ENCODE peak calls at places on chromosome 13, in five cellular contexts. S, K, G, T and V are unnamed samples. For H3K4me1, the result is how much of the 10 kb centered on the place peaks cover.

GRCh38 chr13:41813426-41813825 is 147.5 kb downstream of the VWA8 start:
- DNase-seq in S (no peak), G (no peak), T (no peak), K (no peak), V (no peak)

GRCh38 chr13:79946556-79946955 is 394.4 kb downstream of the SPRY2 start:
- DNase-seq in K (no peak), G (no peak), S (no peak), T (no peak), V (no peak)

GRCh38 chr13:20441879-20442278 is 83.8 kb downstream of the CRYL1 start:
- DNase-seq in G (no peak), K (no peak), T (no peak), S (peak), V (no peak)

GRCh38 chr13:41707192-41707858 is 250.0 kb downstream of the RGCC start:
- DNase-seq in S (no peak), T (no peak), G (no peak), K (no peak), V (no peak)

GRCh38 chr13:93307166-93307565 is 80.6 kb downstream of the GPC6 start:
- DNase-seq in S (no peak), T (no peak), K (no peak), G (no peak), V (no peak)

GRCh38 chr13:109779074-109779473 is 7.3 kb downstream of the IRS2 start:
- DNase-seq in K (no peak), T (no peak), G (no peak), S (no peak), V (no peak)

GRCh38 chr13:60788156-60788829 is 391.3 kb downstream of the TDRD3 start:
- DNase-seq in T (no peak), S (no peak), G (peak), K (peak), V (no peak)

GRCh38 chr13:30915691-30916541 is 9.8 kb downstream of the MEDAG start:
- DNase-seq in T (no peak), S (no peak), G (no peak), K (no peak), V (no peak)

GRCh38 chr13:93687261-93687660 is 460.7 kb downstream of the GPC6 start:
- DNase-seq in T (no peak), K (no peak), S (no peak), G (no peak), V (no peak)

GRCh38 chr13:99973786-99974185 is 2.2 kb upstream of the ZIC5 start:
- DNase-seq in K (no peak), T (no peak), S (no peak), G (no peak), V (no peak)
- H3K27ac ChIP-seq in K (no peak), T (no peak), S (no peak), G (no peak), V (no peak)

GRCh38 chr13:35855531-35856019 is 275.6 kb downstream of the DCLK1 start:
- DNase-seq in K (no peak), S (no peak), G (peak), T (no peak), V (no peak)
- H3K4me1 ChIP-seq in K (under half), S (under half), G (under half), T (under half), V (under half)

GRCh38 chr13:46040763-46041162 is 11.8 kb downstream of the ZC3H13 start:
- DNase-seq in S (no peak), T (no peak), K (no peak), G (no peak), V (no peak)
- TF ChIP-seq POLR2A in S (no peak), T (no peak), K (no peak), G (no peak), V (no peak)

GRCh38 chr13:39253774-39254173 is 215.5 kb downstream of the NHLRC3 start:
- DNase-seq in S (no peak), K (no peak), G (no peak), T (no peak), V (no peak)

GRCh38 chr13:39254606-39255005 is 216.3 kb downstream of the NHLRC3 start:
- DNase-seq in T (no peak), K (no peak), S (no peak), G (no peak), V (no peak)

GRCh38 chr13:39263033-39263432 is 224.8 kb downstream of the NHLRC3 start:
- DNase-seq in T (peak), G (no peak), S (peak), K (peak), V (no peak)

GRCh38 chr13:39259371-39259770 is 221.1 kb downstream of the NHLRC3 start:
- DNase-seq in K (no peak), S (no peak), G (no peak), T (no peak), V (no peak)

GRCh38 chr13:39257642-39258041 is 219.4 kb downstream of the NHLRC3 start:
- DNase-seq in T (no peak), K (no peak), G (no peak), S (no peak), V (no peak)
- H3K27ac ChIP-seq in T (no peak), K (no peak), G (no peak), S (no peak), V (no peak)

GRCh38 chr13:77528834-77529500 is 6.5 kb upstream of the SCEL start:
- DNase-seq in T (peak), K (no peak), G (no peak), S (no peak), V (no peak)
- H3K4me1 ChIP-seq in T (under half), K (under half), G (under half), S (under half), V (under half)

DNA sequence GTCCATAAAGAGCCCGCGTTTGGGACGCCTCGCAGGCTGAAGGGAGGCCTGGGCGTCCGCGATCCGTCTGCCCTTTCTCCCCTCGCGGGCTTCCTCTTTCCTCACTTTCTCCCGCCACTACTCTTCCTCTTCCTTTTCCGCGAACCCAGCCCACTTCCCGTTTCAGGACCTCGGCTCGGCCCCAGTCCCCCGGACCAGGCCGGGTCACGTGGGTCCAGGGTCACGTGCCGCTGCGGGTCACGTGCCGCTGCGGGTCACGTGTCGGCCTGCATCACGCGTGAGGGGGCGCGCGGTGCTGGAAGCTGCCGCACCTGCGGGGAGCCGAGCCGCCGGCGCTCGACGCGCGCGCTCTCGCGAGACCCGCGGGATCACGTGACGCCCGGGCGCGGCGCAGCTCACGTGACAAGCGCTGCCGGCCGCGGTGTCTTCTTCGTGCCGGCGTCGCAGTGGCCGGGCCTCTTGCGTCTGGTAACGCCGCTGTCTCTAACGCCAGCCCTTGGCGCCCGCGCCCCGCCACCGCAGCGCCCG is at the start of gene LAMP1:
- DNase-seq in S (peak), K (peak), G (peak), T (peak), V (peak)
- TF ChIP-seq POLR2A in S (peak), K (peak), G (peak), T (peak), V (peak)

GRCh38 chr13:43058318-43058674 is 34.9 kb downstream of the DNAJC15 start:
- DNase-seq in G (no peak), K (no peak), T (peak), S (no peak), V (no peak)

GRCh38 chr13:43061496-43062280 is 38.3 kb downstream of the DNAJC15 start:
- DNase-seq in G (no peak), K (no peak), S (no peak), T (no peak), V (no peak)

GRCh38 chr13:43057653-43058317 is 34.4 kb downstream of the DNAJC15 start:
- DNase-seq in S (no peak), T (no peak), G (no peak), K (no peak), V (no peak)

GRCh38 chr13:43054803-43055802 is 31.7 kb downstream of the DNAJC15 start:
- DNase-seq in K (no peak), T (peak), G (no peak), S (peak), V (no peak)

DNA sequence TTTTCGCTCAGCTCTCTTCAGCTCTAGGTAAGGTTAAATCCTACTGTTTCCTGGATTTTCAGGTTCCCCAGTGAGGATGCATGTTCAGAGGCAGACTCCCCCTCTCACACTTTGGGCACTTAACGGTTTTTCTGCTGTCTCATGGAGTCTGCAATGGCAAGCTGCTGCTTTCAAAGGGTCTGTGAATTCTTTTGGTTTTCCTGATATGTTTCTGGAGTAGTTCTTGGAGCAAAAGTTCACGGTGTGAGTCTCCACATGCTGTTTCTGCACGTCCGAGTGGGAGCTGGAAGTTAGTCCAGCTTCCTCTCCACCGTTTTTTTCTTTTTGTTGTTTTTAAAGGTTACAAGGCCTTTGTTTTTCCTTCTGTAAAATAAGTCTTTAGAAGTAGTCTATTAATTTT is 35.5 kb downstream of the DNAJC15 start:
- DNase-seq in G (no peak), S (no peak), T (no peak), K (no peak), V (no peak)
- H3K27ac ChIP-seq in G (no peak), S (no peak), T (peak), K (peak), V (peak)